ENCODE peak calls at places on chromosomes 11 and 22, in six cellular contexts. S is CD8-positive, alpha-beta T cell; D is sigmoid colon; X is uterus; F is prostate gland; V is Karpas-422. B is an unnamed sample. For H3K4me1 and H3K9me3, the result is how much of the 10 kb centered on the place peaks cover.

GRCh38 chr11:121067453-121067852 is 33.6 kb upstream of the TECTA start:
- DNase-seq in S (no peak), D (no peak), X (no peak), F (no peak), V (no peak), B (no peak)

GRCh38 chr11:68505596-68505995 is 45.0 kb downstream of the PPP6R3 start:
- DNase-seq in S (no peak), D (no peak), X (no peak), F (no peak), V (peak), B (no peak)

GRCh38 chr11:13635804-13636203 is 32.7 kb upstream of the FAR1 start:
- DNase-seq in S (no peak), D (no peak), X (no peak), F (no peak), V (no peak), B (no peak)

GRCh38 chr11:100761806-100762205 is 74.7 kb downstream of the ARHGAP42 start:
- DNase-seq in S (no peak), D (no peak), X (no peak), F (no peak), V (no peak), B (no peak)

GRCh38 chr11:107916671-107917241 is 11.5 kb upstream of the RAB39A start:
- DNase-seq in S (peak), D (no peak), X (no peak), F (no peak), V (peak), B (no peak)

GRCh38 chr11:2266586-2267305 is 3.6 kb downstream of the ASCL2 start:
- DNase-seq in S (peak), D (no peak), X (no peak), F (no peak), V (no peak), B (no peak)

GRCh38 chr11:37907461-37908223 is 1309.6 kb upstream of the RAG2 start:
- DNase-seq in S (no peak), D (no peak), X (no peak), F (no peak), V (no peak), B (peak)

GRCh38 chr22:35911877-35912276 is 116.7 kb downstream of the RBFOX2 start:
- DNase-seq in S (no peak), D (no peak), X (no peak), F (no peak), V (no peak), B (no peak)

GRCh38 chr11:114353448-114353847 is 46.9 kb downstream of the C11orf71 start:
- DNase-seq in S (no peak), D (no peak), X (no peak), F (no peak), V (no peak), B (no peak)

GRCh38 chr11:83566948-83567347 is 280.8 kb upstream of the CCDC90B start:
- DNase-seq in S (no peak), D (no peak), X (no peak), F (no peak), V (no peak), B (no peak)

GRCh38 chr11:134261626-134262488 is 8.5 kb downstream of the ACAD8 start:
- DNase-seq in S (peak), D (no peak), X (no peak), F (no peak), V (peak), B (no peak)

GRCh38 chr11:92424281-92424680 is 199.7 kb downstream of the FAT3 start:
- DNase-seq in S (no peak), D (no peak), X (no peak), F (no peak), V (no peak), B (no peak)

GRCh38 chr22:37095113-37095512 is 14.4 kb downstream of the TMPRSS6 start:
- DNase-seq in S (no peak), D (no peak), X (no peak), F (no peak), V (no peak), B (no peak)

GRCh38 chr11:6992457-6993431 is 27.4 kb downstream of the ZNF214 start:
- DNase-seq in S (no peak), D (no peak), X (peak), F (peak), V (no peak), B (no peak)

GRCh38 chr11:45209480-45209879 is 63.0 kb downstream of the PRDM11 start:
- DNase-seq in S (no peak), D (no peak), X (no peak), F (no peak), V (no peak), B (no peak)

GRCh38 chr22:27667121-27667843 is 134.3 kb downstream of the MN1 start:
- DNase-seq in S (no peak), D (no peak), X (no peak), F (no peak), V (no peak), B (no peak)

GRCh38 chr11:111379500-111380136 is 543 bp upstream of the POU2AF1 start:
- DNase-seq in S (no peak), D (no peak), X (no peak), F (no peak), V (peak), B (no peak)

GRCh38 chr11:1733716-1734351 is 16.6 kb downstream of the IFITM10 start:
- DNase-seq in S (no peak), D (no peak), X (no peak), F (no peak), V (no peak), B (no peak)

GRCh38 chr22:28822930-28823481 is 22.6 kb upstream of the XBP1 start:
- DNase-seq in S (no peak), D (no peak), X (no peak), F (peak), V (no peak), B (peak)

GRCh38 chr11:11263238-11264030 is 89.6 kb downstream of the CSNK2A3 start:
- DNase-seq in S (no peak), D (no peak), X (no peak), F (peak), V (peak), B (no peak)

GRCh38 chr11:134527382-134528243 is 115.6 kb upstream of the B3GAT1 start:
- DNase-seq in S (peak), D (peak), X (peak), F (peak), V (no peak), B (peak)

GRCh38 chr11:47378836-47379170 is 456 bp upstream of the SPI1 start:
- DNase-seq in S (no peak), D (no peak), X (no peak), F (no peak), V (no peak), B (no peak)

GRCh38 chr11:94581926-94582325 is 14.8 kb downstream of the PIWIL4 start:
- DNase-seq in S (no peak), D (no peak), X (no peak), F (no peak), V (no peak), B (no peak)

GRCh38 chr22:32729368-32729767 is 72.1 kb upstream of the TIMP3 start:
- DNase-seq in S (no peak), D (no peak), X (no peak), F (no peak), V (no peak), B (no peak)

GRCh38 chr11:34252015-34252414 is 105.8 kb downstream of the ABTB2 start:
- DNase-seq in S (no peak), D (no peak), X (no peak), F (no peak), V (no peak), B (no peak)

GRCh38 chr11:123550620-123550917 is 103.9 kb downstream of the SCN3B start:
- DNase-seq in S (no peak), D (no peak), X (no peak), F (no peak), V (no peak), B (no peak)

GRCh38 chr11:75562836-75563484 is 907 bp downstream of the SERPINH1 start:
- DNase-seq in S (no peak), D (no peak), X (peak), F (peak), V (peak), B (no peak)

GRCh38 chr11:106076421-106076922 is 675 bp downstream of the KBTBD3 start:
- DNase-seq in S (peak), D (peak), X (peak), F (peak), V (peak), B (no peak)

GRCh38 chr11:63710476-63711217 is 29.3 kb downstream of the RTN3 start:
- DNase-seq in S (no peak), D (no peak), X (peak), F (no peak), V (no peak), B (no peak)

GRCh38 chr22:42364641-42365336 is 67.4 kb downstream of the NFAM1 start:
- DNase-seq in S (no peak), D (peak), X (no peak), F (no peak), V (no peak), B (no peak)

GRCh38 chr11:83025267-83025704 is 46.4 kb downstream of the RAB30 start:
- DNase-seq in S (no peak), D (no peak), X (no peak), F (no peak), V (no peak), B (no peak)

GRCh38 chr22:17102297-17102667 is 17.5 kb downstream of the IL17RA start:
- DNase-seq in S (no peak), D (peak), X (no peak), F (no peak), V (no peak), B (no peak)

GRCh38 chr11:13016415-13016814 is 7.3 kb downstream of the RASSF10 start:
- DNase-seq in S (no peak), D (no peak), X (no peak), F (no peak), V (no peak), B (no peak)

DNA sequence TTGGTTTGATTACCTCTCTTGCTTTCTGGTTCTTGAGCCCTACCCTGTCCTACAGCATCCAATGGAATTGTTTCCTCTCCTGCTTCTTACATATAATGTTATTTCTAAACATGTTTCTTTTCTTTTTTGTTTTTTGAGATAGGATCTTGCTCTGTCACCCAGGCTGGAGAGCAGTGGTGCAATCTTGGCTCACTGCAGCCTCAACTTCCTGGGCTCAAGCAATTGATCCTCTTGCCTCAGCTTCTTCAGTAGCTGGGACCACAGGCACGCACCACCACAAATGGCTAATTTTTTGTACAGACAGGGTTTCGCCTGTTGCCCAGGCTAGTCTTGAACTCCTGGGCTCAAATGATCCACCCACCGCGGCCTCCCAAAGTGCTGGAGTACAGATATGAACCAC is 105.9 kb downstream of the SGSM3 start:
- DNase-seq in S (no peak), D (no peak), X (no peak), F (no peak), V (no peak), B (no peak)
- H3K27ac ChIP-seq in S (no peak), D (no peak), X (no peak), F (no peak), V (no peak), B (no peak)

GRCh38 chr11:128914216-128915147 is 23.3 kb downstream of the KCNJ5 start:
- DNase-seq in S (no peak), D (no peak), X (no peak), F (no peak), V (no peak), B (peak)
- H3K4me1 ChIP-seq in S (under half), D (under half), X (under half), F (under half), V (under half), B (under half)

DNA sequence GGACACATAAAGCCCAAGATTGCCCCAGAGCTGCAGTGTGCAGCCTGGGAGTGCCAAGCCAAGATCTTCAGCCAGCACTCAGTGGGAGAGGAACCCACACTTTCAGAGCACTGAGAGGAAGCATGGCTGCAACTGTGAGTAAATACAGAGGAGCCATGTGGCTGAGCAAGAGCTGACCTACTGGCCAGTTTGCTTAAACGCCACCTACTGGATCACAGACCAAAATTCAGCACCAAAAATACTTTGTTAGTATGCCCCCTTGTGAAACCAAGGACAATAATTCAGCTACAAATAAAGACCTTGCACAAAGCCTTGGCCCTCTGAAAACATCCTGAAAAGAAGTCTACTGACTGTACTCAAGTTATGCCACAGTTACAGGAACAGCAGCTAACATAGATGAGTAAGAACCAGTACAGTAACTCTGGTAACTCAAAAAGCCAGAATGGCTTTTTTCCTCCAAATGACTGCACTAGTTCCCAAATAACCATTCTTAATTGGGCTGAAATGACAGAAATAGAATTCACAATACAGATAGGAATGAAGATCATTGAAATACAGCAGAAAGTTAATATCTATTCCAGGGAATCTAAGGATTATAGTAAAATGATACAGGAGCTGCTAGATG is 10.1 kb upstream of the OR4A15 start:
- DNase-seq in S (no peak), D (no peak), X (no peak), F (no peak), V (peak), B (no peak)
- H3K9me3 ChIP-seq in S (under half), D (under half), X (under half), F (under half), V (under half), B (under half)

GRCh38 chr11:126547161-126547560 is 191.7 kb downstream of the ST3GAL4 start:
- DNase-seq in S (no peak), D (no peak), X (no peak), F (no peak), V (no peak), B (no peak)
- H3K27ac ChIP-seq in S (no peak), D (no peak), X (no peak), F (no peak), V (no peak), B (no peak)

GRCh38 chr11:70645537-70645936 is 247.2 kb downstream of the CTTN start:
- DNase-seq in S (no peak), D (no peak), X (no peak), F (no peak), V (no peak), B (no peak)

GRCh38 chr11:70646272-70647049 is 248.1 kb downstream of the CTTN start:
- DNase-seq in S (no peak), D (no peak), X (no peak), F (no peak), V (no peak), B (no peak)

GRCh38 chr11:70642301-70642700 is 244.0 kb downstream of the CTTN start:
- DNase-seq in S (no peak), D (no peak), X (no peak), F (no peak), V (no peak), B (no peak)

GRCh38 chr11:70643642-70644041 is 245.3 kb downstream of the CTTN start:
- DNase-seq in S (no peak), D (no peak), X (no peak), F (no peak), V (peak), B (no peak)

GRCh38 chr11:70644343-70645060 is 246.2 kb downstream of the CTTN start:
- DNase-seq in S (no peak), D (no peak), X (no peak), F (no peak), V (no peak), B (no peak)
- H3K4me1 ChIP-seq in S (under half), D (under half), X (under half), F (under half), V (under half), B (under half)

GRCh38 chr22:48743601-48744282 is 1083.9 kb downstream of the BRD1 start:
- DNase-seq in S (peak), D (peak), X (no peak), F (no peak), V (no peak), B (no peak)
- H3K9me3 ChIP-seq in S (under half), D (under half), X (under half), F (under half), V (under half), B (under half)

DNA sequence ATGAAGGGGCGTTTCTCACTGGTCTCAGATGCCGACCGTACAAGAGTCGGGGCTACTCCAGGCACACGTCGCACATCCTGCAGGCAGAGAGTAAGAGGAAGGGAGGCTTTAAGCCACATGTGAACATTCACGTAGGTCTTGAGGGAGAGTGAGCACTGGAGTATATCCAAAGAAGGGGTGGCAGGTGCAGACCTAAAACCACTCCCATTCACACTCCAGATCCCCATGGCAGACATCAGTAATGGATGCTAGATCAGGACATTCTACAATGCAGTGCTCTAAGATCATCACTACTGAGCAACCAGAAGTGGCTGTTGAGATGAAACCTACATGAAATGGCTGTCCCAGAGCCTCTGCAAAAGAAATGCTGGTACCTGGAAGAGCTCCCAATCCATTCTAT is 39.0 kb downstream of the WT1 start:
- DNase-seq in S (no peak), D (no peak), X (no peak), F (no peak), V (no peak), B (no peak)
- H3K27ac ChIP-seq in S (no peak), D (no peak), X (peak), F (no peak), V (no peak), B (no peak)